ENCODE peak calls at places on chromosomes 1 and 21, in ten cellular contexts. F is pons; Y is NCI-H2029 treated with DMSO at 0.1 percent for 48 hours; A is NCI-H2081; X is activated CD4-positive, alpha-beta T cell treated with anti-CD3 and anti-CD28 coated beads for 36 hours; Z is T-helper 1 cell; K is choroid plexus epithelial cell; N is fibroblast of villous mesenchyme; V is lung microvascular endothelial cell; W is HuH-7. E is an unnamed sample.

GRCh38 chr21:14306143-14306907 is 76.6 kb downstream of the HSPA13 start:
- DNase-seq in N (peak; percentile 6), Y (no peak), W (no peak), A (no peak), X (no peak), K (peak; percentile 39), F (peak; percentile 48), V (peak; percentile 65), Z (no peak), E (peak; percentile 5)

GRCh38 chr1:53697671-53698380 is 41.1 kb downstream of the GLIS1 start:
- DNase-seq in V (peak; percentile 13), F (no peak), Z (no peak), K (peak; percentile 20), X (no peak), Y (no peak), W (no peak), N (peak; percentile 85), A (no peak), E (no peak)

GRCh38 chr1:17588048-17588781 is 48.7 kb downstream of the ARHGEF10L start:
- DNase-seq in A (no peak), V (no peak), K (peak; percentile 32), W (peak; percentile 81), Y (no peak), X (no peak), N (peak; percentile 58), Z (no peak), F (no peak), E (no peak)

GRCh38 chr1:10698726-10699469 is 97.5 kb downstream of the CASZ1 start:
- DNase-seq in N (no peak), V (no peak), W (no peak), X (no peak), Y (no peak), Z (no peak), F (no peak), K (no peak), A (no peak), E (no peak)

GRCh38 chr1:29657816-29658215 is 421.5 kb downstream of the PTPRU start:
- DNase-seq in F (no peak), A (no peak), W (no peak), Z (no peak), N (no peak), X (no peak), V (no peak), K (no peak), Y (no peak), E (no peak)

GRCh38 chr1:1847061-1847460 is 43.8 kb downstream of the GNB1 start:
- DNase-seq in X (no peak), F (peak; percentile 61), K (peak; percentile 21), A (no peak), Y (no peak), V (peak; percentile 59), W (peak; percentile 31), N (peak; percentile 77), Z (no peak), E (peak; percentile 50)

GRCh38 chr1:63713627-63714481 is 60.0 kb upstream of the ROR1 start:
- DNase-seq in W (no peak), A (no peak), X (no peak), V (no peak), F (no peak), N (peak; percentile 83), K (peak; percentile 94), Z (no peak), Y (no peak), E (no peak)

GRCh38 chr1:228045405-228045804 is 37.1 kb upstream of the ARF1 start:
- DNase-seq in F (no peak), K (no peak), A (no peak), Z (no peak), X (no peak), N (no peak), Y (no peak), V (no peak), W (no peak), E (no peak)

GRCh38 chr1:185353124-185353523 is 36.1 kb upstream of the IVNS1ABP start:
- DNase-seq in N (no peak), V (no peak), A (no peak), Z (no peak), Y (no peak), W (no peak), X (no peak), F (no peak), K (no peak), E (no peak)

GRCh38 chr1:6048179-6048867 is 2.6 kb downstream of the KCNAB2 start:
- DNase-seq in Y (no peak), F (no peak), A (peak; percentile 18), V (no peak), Z (no peak), N (no peak), X (no peak), K (no peak), W (no peak), E (no peak)

GRCh38 chr1:68904472-68904871 is 407.6 kb upstream of the DEPDC1 start:
- DNase-seq in V (no peak), K (peak; percentile 12), Y (no peak), W (no peak), X (no peak), Z (no peak), A (no peak), F (no peak), N (no peak), E (no peak)

GRCh38 chr1:157368363-157368762 is 184.0 kb downstream of the FCRL5 start:
- DNase-seq in Z (no peak), F (no peak), Y (no peak), A (no peak), V (peak; percentile 38), N (no peak), W (no peak), K (no peak), X (no peak), E (no peak)

GRCh38 chr21:18985584-18985983 is 582.0 kb upstream of the TMPRSS15 start:
- DNase-seq in A (no peak), N (no peak), Y (no peak), V (no peak), X (no peak), Z (no peak), K (no peak), W (no peak), F (no peak), E (no peak)

GRCh38 chr1:184972281-184973055 is 1.8 kb downstream of the NIBAN1 start:
- DNase-seq in K (peak; percentile 50), V (no peak), W (no peak), X (no peak), A (no peak), N (peak; percentile 45), Z (no peak), F (no peak), Y (no peak), E (no peak)

GRCh38 chr1:207832796-207833195 is 78.1 kb downstream of the CD34 start:
- DNase-seq in X (no peak), Y (no peak), K (no peak), N (no peak), W (no peak), F (no peak), Z (no peak), V (no peak), A (no peak), E (no peak)

GRCh38 chr21:24375201-24375600 is 1232.1 kb downstream of the MRPL39 start:
- DNase-seq in N (no peak), K (no peak), F (no peak), Y (no peak), W (no peak), A (no peak), V (no peak), X (peak; percentile 49), Z (no peak), E (no peak)

GRCh38 chr1:27416387-27417111 is 24.1 kb downstream of the GPR3 start:
- DNase-seq in Z (no peak), K (peak; percentile 85), Y (peak; percentile 57), V (peak; percentile 81), F (peak; percentile 83), N (peak; percentile 83), A (peak; percentile 75), W (no peak), X (peak; percentile 69), E (peak; percentile 62)

GRCh38 chr1:22536506-22536905 is 26.8 kb upstream of the EPHA8 start:
- DNase-seq in A (no peak), V (no peak), Z (no peak), Y (no peak), W (no peak), F (no peak), N (no peak), X (no peak), K (peak; percentile 22), E (no peak)

GRCh38 chr1:219669042-219669441 is 56.1 kb upstream of the ZC3H11B start:
- DNase-seq in W (no peak), F (no peak), Z (no peak), Y (no peak), X (no peak), V (no peak), A (no peak), N (no peak), K (no peak), E (no peak)

GRCh38 chr1:207028884-207029283 is 3.7 kb downstream of the C1orf116 start:
- DNase-seq in F (no peak), A (no peak), K (no peak), V (no peak), W (no peak), Y (no peak), N (no peak), Z (no peak), X (no peak), E (no peak)